ENCODE peak calls at places on chromosomes 1 and 21, in eight cellular contexts. Z, Y, O, B, F, P, W and J are unnamed samples.

GRCh38 chr1:149887456-149888159 is 11.8 kb upstream of the BOLA1 start:
- DNase-seq in Z (peak), Y (peak), O (peak), B (peak), F (peak), P (peak), W (peak), J (peak)

GRCh38 chr1:153648000-153648643 is 10.4 kb upstream of the SNAPIN start:
- DNase-seq in Z (no peak), Y (no peak), O (peak), B (no peak), F (no peak), P (no peak), W (no peak), J (no peak)

GRCh38 chr1:159804924-159805323 is 2.8 kb downstream of the FCRL6 start:
- DNase-seq in Z (no peak), Y (no peak), O (peak), B (no peak), F (no peak), P (no peak), W (peak), J (no peak)

GRCh38 chr1:19909971-19910370 is 13.4 kb downstream of the PLA2G2E start:
- DNase-seq in Z (no peak), Y (no peak), O (no peak), B (no peak), F (no peak), P (no peak), W (no peak), J (no peak)

GRCh38 chr1:3019516-3020051 is 1.7 kb upstream of the ACTRT2 start:
- DNase-seq in Z (no peak), Y (no peak), O (no peak), B (no peak), F (no peak), P (no peak), W (no peak), J (no peak)

GRCh38 chr1:5617179-5618015 is 374.8 kb downstream of the NPHP4 start:
- DNase-seq in Z (no peak), Y (no peak), O (no peak), B (peak), F (no peak), P (no peak), W (no peak), J (no peak)

GRCh38 chr21:41425954-41426655 is at the start of gene MX1:
- DNase-seq in Z (peak), Y (peak), O (peak), B (peak), F (no peak), P (peak), W (peak), J (peak)

GRCh38 chr1:99558539-99558938 is 87.4 kb upstream of the PALMD start:
- DNase-seq in Z (no peak), Y (peak), O (no peak), B (no peak), F (no peak), P (peak), W (peak), J (peak)

GRCh38 chr1:217134857-217135568 is 411.8 kb upstream of the ESRRG start:
- DNase-seq in Z (no peak), Y (peak), O (no peak), B (peak), F (no peak), P (peak), W (peak), J (no peak)

GRCh38 chr1:63189677-63190076 is 132.7 kb upstream of the FOXD3 start:
- DNase-seq in Z (no peak), Y (no peak), O (no peak), B (no peak), F (no peak), P (no peak), W (no peak), J (peak)

GRCh38 chr1:145996433-145997155 is at the start of gene TXNIP:
- DNase-seq in Z (peak), Y (peak), O (peak), B (peak), F (peak), P (peak), W (peak), J (peak)

GRCh38 chr1:65281846-65282245 is 27.5 kb upstream of the DNAJC6 start:
- DNase-seq in Z (no peak), Y (no peak), O (peak), B (no peak), F (no peak), P (no peak), W (no peak), J (no peak)

GRCh38 chr1:111483166-111483565 is 9.4 kb downstream of the C1orf162 start:
- DNase-seq in Z (no peak), Y (peak), O (no peak), B (no peak), F (no peak), P (no peak), W (peak), J (peak)

GRCh38 chr1:213947200-213947775 is 40.5 kb upstream of the PROX1 start:
- DNase-seq in Z (no peak), Y (no peak), O (no peak), B (no peak), F (no peak), P (no peak), W (no peak), J (no peak)

GRCh38 chr1:89608627-89609338 is 24.1 kb upstream of the LRRC8C start:
- DNase-seq in Z (no peak), Y (no peak), O (no peak), B (no peak), F (no peak), P (no peak), W (no peak), J (no peak)

GRCh38 chr1:67614511-67614934 is 70.5 kb upstream of the GADD45A start:
- DNase-seq in Z (no peak), Y (peak), O (no peak), B (peak), F (no peak), P (peak), W (peak), J (peak)

GRCh38 chr1:108896160-108897150 is 19.7 kb downstream of the GPSM2 start:
- DNase-seq in Z (no peak), Y (peak), O (peak), B (no peak), F (peak), P (peak), W (no peak), J (peak)

GRCh38 chr1:225772323-225772768 is 5.3 kb upstream of the SRP9 start:
- DNase-seq in Z (peak), Y (peak), O (peak), B (peak), F (peak), P (peak), W (peak), J (peak)

GRCh38 chr1:156344409-156344808 is 6.1 kb downstream of the TSACC start:
- DNase-seq in Z (no peak), Y (no peak), O (no peak), B (no peak), F (no peak), P (no peak), W (no peak), J (no peak)

GRCh38 chr1:224615861-224616760 is at the start of gene CNIH3:
- DNase-seq in Z (peak), Y (peak), O (no peak), B (peak), F (no peak), P (peak), W (peak), J (peak)

GRCh38 chr1:2778220-2778592 is 23.3 kb downstream of the TTC34 start:
- DNase-seq in Z (no peak), Y (no peak), O (no peak), B (peak), F (no peak), P (no peak), W (no peak), J (no peak)

GRCh38 chr1:61428146-61428545 is 296.8 kb downstream of the TM2D1 start:
- DNase-seq in Z (peak), Y (no peak), O (no peak), B (no peak), F (no peak), P (no peak), W (no peak), J (no peak)

GRCh38 chr1:192578144-192578909 is 2.8 kb downstream of the RGS1 start:
- DNase-seq in Z (no peak), Y (no peak), O (no peak), B (no peak), F (no peak), P (no peak), W (no peak), J (no peak)

GRCh38 chr1:174710868-174711845 is 263.4 kb downstream of the GPR52 start:
- DNase-seq in Z (no peak), Y (no peak), O (no peak), B (no peak), F (no peak), P (no peak), W (no peak), J (no peak)

GRCh38 chr1:207825296-207825695 is 73.4 kb downstream of the CD46 start:
- DNase-seq in Z (no peak), Y (no peak), O (no peak), B (peak), F (no peak), P (no peak), W (no peak), J (no peak)

GRCh38 chr1:207827488-207827830 is 75.6 kb downstream of the CD46 start:
- DNase-seq in Z (no peak), Y (no peak), O (no peak), B (peak), F (no peak), P (no peak), W (no peak), J (no peak)

GRCh38 chr1:207826557-207827487 is 75.0 kb downstream of the CD46 start:
- DNase-seq in Z (no peak), Y (peak), O (peak), B (peak), F (no peak), P (peak), W (peak), J (no peak)

GRCh38 chr1:207824691-207825090 is 72.8 kb downstream of the CD46 start:
- DNase-seq in Z (no peak), Y (peak), O (no peak), B (peak), F (no peak), P (peak), W (no peak), J (peak)

GRCh38 chr1:207825719-207826556 is 74.1 kb downstream of the CD46 start:
- DNase-seq in Z (no peak), Y (peak), O (peak), B (peak), F (no peak), P (peak), W (peak), J (no peak)
- H3K4me3 ChIP-seq in Z (no peak), Y (peak), O (no peak), B (no peak), F (no peak), P (peak), W (peak), J (no peak)

DNA sequence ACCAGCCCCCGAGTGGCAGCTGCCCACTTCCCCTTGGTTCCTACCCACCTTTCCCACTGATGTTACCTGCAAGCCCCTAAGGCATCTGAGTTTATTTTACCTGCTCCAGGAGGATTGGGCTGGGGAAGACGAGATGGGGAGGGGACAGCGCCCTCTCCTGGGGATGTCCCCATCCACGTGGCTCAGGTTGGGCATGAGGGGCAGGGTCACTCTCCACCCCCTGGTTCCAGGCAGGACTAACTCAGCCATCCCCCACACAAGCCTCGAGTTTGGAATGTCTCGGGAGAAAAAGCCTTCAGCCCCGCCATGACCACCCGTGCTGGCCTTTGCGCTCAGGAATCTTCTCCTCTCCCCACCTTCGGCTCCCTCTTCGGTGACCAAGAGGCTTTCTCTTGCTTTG is 90.0 kb downstream of the ARHGEF10L start:
- DNase-seq in Z (no peak), Y (no peak), O (no peak), B (no peak), F (no peak), P (no peak), W (no peak), J (no peak)
- TF ChIP-seq CTCF in Z (peak), Y (no peak), O (peak), B (no peak), F (peak), P (no peak), W (peak), J (no peak)

GRCh38 chr1:17670587-17671313 is 84.4 kb upstream of the ACTL8 start:
- DNase-seq in Z (no peak), Y (no peak), O (no peak), B (no peak), F (no peak), P (no peak), W (no peak), J (no peak)

GRCh38 chr1:17673335-17674075 is 81.6 kb upstream of the ACTL8 start:
- DNase-seq in Z (no peak), Y (no peak), O (no peak), B (no peak), F (no peak), P (no peak), W (no peak), J (no peak)

GRCh38 chr1:17671314-17671705 is 83.8 kb upstream of the ACTL8 start:
- DNase-seq in Z (no peak), Y (no peak), O (no peak), B (no peak), F (no peak), P (no peak), W (no peak), J (no peak)

GRCh38 chr1:17671741-17672140 is 83.4 kb upstream of the ACTL8 start:
- DNase-seq in Z (no peak), Y (no peak), O (no peak), B (no peak), F (no peak), P (no peak), W (no peak), J (no peak)

GRCh38 chr1:17672226-17672625 is 82.9 kb upstream of the ACTL8 start:
- DNase-seq in Z (no peak), Y (no peak), O (no peak), B (no peak), F (no peak), P (no peak), W (no peak), J (no peak)
- H3K4me3 ChIP-seq in Z (no peak), Y (no peak), O (no peak), B (no peak), F (no peak), P (no peak), W (no peak), J (no peak)

DNA sequence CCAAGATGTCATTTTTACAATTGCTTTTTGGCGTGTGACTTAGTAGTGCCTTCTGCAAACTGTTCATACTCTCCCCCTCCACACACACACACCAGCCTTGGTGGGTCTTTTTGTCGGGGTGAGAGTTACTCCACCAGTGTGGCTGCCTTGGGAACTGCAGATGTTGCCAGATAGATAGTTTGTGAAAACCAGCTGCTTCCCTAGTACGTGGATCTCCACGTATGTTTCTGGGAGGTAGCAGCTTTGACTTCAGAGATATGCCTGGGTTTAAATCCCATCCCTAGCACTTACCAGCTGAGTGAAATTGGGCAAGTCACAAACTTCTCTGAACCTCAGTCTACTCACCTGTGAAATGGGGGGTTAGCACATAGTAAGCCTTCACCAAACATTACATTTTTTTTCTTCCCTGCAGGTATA is 78.0 kb downstream of the MAN1C1 start:
- DNase-seq in Z (no peak), Y (peak), O (no peak), B (no peak), F (no peak), P (peak), W (no peak), J (peak)
- TF ChIP-seq CTCF in Z (peak), Y (peak), O (no peak), B (no peak), F (peak), P (peak), W (no peak), J (peak)

DNA sequence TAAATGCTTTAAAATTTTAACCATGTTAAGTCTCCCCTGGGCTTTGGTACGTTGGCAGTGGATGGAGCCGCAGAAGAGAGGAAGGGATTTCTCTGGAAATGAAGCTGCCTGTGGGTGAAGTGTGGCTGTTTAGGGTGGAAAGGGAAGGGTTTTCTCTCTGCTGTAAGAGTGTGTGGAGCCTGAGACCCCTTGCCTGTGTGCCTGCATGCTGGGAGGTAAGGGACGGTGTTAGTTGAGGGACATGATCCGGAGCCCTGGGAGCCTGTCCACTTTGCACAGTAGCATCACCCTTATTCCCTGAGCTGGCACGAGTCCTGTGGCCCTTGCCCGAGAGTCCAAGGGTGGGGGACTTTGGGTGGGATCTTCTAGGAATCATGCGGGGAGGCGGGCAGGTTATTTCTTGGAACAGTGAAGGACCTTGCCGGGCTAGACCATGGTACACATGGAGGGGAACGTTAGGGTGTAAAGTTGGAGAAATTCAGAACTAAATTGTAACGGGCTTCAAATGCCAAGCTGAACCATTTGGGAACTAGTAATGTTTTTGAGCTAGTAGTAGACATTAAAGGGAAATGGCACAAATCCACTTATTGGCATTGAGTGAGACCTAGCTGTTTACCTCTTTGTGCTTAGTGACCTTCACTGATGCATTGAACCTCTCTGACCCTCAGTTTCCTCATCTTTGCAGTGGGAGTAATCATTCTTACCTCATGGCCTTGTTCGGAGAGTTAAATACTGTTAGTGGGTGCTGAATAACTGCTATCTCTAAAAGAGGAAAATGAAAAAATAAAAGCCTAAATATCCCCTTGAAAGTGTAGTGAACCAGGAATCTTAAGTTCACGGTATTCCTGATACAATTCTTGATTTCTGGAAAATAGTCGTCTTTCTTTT is 3.5 kb downstream of the GALNT2 start:
- DNase-seq in Z (no peak), Y (no peak), O (no peak), B (no peak), F (no peak), P (no peak), W (no peak), J (no peak)
- H3K4me3 ChIP-seq in Z (no peak), Y (no peak), O (no peak), B (no peak), F (no peak), P (no peak), W (peak), J (no peak)

GRCh38 chr1:228446849-228447248 is 30.2 kb upstream of the TRIM17 start:
- DNase-seq in Z (no peak), Y (no peak), O (no peak), B (peak), F (no peak), P (no peak), W (no peak), J (no peak)
- TF ChIP-seq CTCF in Z (no peak), Y (no peak), O (no peak), B (no peak), F (no peak), P (no peak), W (no peak), J (no peak)

GRCh38 chr1:218348628-218349185 is 3.6 kb downstream of the TGFB2 start:
- DNase-seq in Z (no peak), Y (no peak), O (no peak), B (no peak), F (no peak), P (no peak), W (peak), J (peak)
- H3K4me3 ChIP-seq in Z (peak), Y (peak), O (no peak), B (no peak), F (peak), P (peak), W (peak), J (peak)

DNA sequence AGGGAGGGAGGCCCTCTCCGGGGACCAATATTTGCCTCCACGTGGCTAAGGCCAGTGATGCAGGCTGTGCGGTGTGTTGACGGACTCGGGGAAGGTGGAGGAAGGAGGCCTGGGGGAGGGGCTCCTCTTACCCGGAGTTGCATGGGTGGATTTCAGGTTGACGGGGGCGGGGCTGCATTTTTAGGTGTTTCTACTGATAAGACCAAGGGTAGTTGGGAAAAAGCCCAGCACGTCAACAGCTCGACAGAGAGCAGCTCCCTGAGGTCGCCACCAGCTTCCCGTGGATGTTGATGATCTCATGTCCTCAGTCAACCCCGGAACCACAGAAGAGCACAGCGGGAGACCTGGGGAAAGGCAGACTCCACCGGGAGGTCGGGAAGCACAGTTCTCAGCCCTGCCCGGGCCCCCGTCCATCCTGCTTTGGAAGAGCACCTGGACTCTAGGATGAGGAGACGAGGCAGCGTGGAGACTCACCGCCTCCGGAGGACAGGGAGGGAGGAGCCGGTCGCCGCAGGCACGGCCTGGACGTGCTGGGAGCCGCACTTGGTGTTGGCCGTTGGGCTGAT is 32.9 kb upstream of the COL6A1 start:
- DNase-seq in Z (no peak), Y (no peak), O (no peak), B (no peak), F (no peak), P (no peak), W (no peak), J (no peak)
- TF ChIP-seq CTCF in Z (no peak), Y (no peak), O (no peak), B (no peak), F (no peak), P (no peak), W (no peak), J (no peak)

DNA sequence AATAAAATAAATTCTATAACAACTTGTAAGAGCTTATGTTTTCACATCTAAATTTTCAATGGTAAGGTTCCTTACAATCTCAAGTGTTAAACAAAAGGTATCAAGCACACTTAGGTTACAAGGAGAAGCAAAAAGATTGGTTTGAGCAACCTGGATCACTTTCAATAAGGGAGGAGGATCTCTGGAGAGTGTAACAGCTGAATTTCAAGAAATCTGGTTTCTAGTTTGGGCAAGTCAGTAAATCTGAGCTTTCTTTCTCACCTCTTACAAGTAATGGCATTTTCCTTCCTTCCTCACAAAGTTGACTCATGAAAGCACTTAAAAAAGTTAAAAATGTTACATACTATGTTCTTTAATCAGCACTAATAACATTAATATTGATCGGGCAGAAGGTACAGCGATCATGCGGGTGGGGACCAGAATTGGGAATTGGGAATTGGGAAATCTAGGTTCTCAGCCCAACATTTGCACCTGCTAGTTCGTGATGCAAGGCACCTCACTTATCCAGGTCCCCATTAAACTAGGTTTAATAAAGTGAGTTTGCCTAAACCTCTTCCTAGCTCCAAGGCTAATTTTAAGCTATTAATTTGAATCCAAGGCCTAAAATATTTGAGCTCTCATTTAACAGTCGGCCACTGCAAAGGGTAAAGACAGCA is 3.1 kb downstream of the NUCKS1 start:
- DNase-seq in Z (no peak), Y (peak), O (no peak), B (no peak), F (no peak), P (peak), W (no peak), J (no peak)
- H3K4me3 ChIP-seq in Z (peak), Y (peak), O (no peak), B (no peak), F (peak), P (peak), W (peak), J (peak)